ENCODE peak calls at places on chromosomes 1 and 21, in four cellular contexts. Q is K562, C is HepG2, E is GM12878. S is an unnamed sample.

GRCh38 chr1:14969006-14969405 is 184.5 kb upstream of the TMEM51 start:
- DNase-seq in Q (no peak), C (no peak), E (no peak), S (no peak)

GRCh38 chr21:21436012-21436545 is 437.9 kb downstream of the NCAM2 start:
- DNase-seq in Q (no peak), C (no peak), E (no peak), S (no peak)

GRCh38 chr1:206457408-206457807 is 12.9 kb upstream of the IKBKE start:
- DNase-seq in Q (no peak), C (no peak), E (no peak), S (no peak)

GRCh38 chr1:45892068-45892785 is 88.8 kb downstream of the MAST2 start:
- DNase-seq in Q (no peak), C (peak), E (no peak), S (no peak)

GRCh38 chr1:176735201-176735600 is 272.2 kb downstream of the PAPPA2 start:
- DNase-seq in Q (no peak), C (no peak), E (no peak), S (no peak)

GRCh38 chr21:39556176-39556575 is 56.6 kb upstream of the B3GALT5 start:
- DNase-seq in Q (no peak), C (no peak), E (no peak), S (peak)

GRCh38 chr1:13517193-13517812 is 3.5 kb upstream of the LRRC38 start:
- DNase-seq in Q (peak), C (peak), E (no peak), S (peak)

GRCh38 chr21:33402011-33402979 is 918 bp upstream of the IFNGR2 start:
- DNase-seq in Q (no peak), C (no peak), E (no peak), S (peak)

GRCh38 chr1:205972081-205972480 is 28.8 kb upstream of the SLC26A9 start:
- DNase-seq in Q (no peak), C (no peak), E (no peak), S (no peak)

GRCh38 chr1:96999191-96999590 is 277.6 kb downstream of the PTBP2 start:
- DNase-seq in Q (no peak), C (no peak), E (no peak), S (no peak)

GRCh38 chr1:219564072-219564471 is 48.8 kb downstream of the ZC3H11B start:
- DNase-seq in Q (no peak), C (peak), E (no peak), S (no peak)

GRCh38 chr21:38494254-38494648 is 4.0 kb downstream of the ERG start:
- DNase-seq in Q (no peak), C (no peak), E (no peak), S (no peak)

GRCh38 chr1:67052741-67053534 is 1.0 kb downstream of the SLC35D1 start:
- DNase-seq in Q (peak), C (peak), E (no peak), S (peak)

GRCh38 chr1:175186371-175187160 is 6.0 kb downstream of the KIAA0040 start:
- DNase-seq in Q (no peak), C (no peak), E (no peak), S (no peak)

GRCh38 chr1:66452162-66452561 is 81.8 kb upstream of the SGIP1 start:
- DNase-seq in Q (no peak), C (no peak), E (no peak), S (no peak)

GRCh38 chr1:235644693-235645305 is 4.8 kb downstream of the GNG4 start:
- DNase-seq in Q (no peak), C (no peak), E (no peak), S (no peak)

GRCh38 chr1:9850442-9851162 is 26.8 kb upstream of the CLSTN1 start:
- DNase-seq in Q (no peak), C (no peak), E (no peak), S (peak)

GRCh38 chr1:93347319-93347899 is 1.7 kb downstream of the DR1 start:
- DNase-seq in Q (no peak), C (no peak), E (no peak), S (no peak)

GRCh38 chr1:28208818-28209441 is 23.9 kb downstream of the DNAJC8 start:
- DNase-seq in Q (peak), C (peak), E (peak), S (peak)

GRCh38 chr1:111222308-111223125 is 5.0 kb upstream of the CHI3L2 start:
- DNase-seq in Q (peak), C (peak), E (peak), S (peak)

GRCh38 chr1:172154571-172154970 is 265.9 kb upstream of the C1orf105 start:
- DNase-seq in Q (no peak), C (no peak), E (peak), S (no peak)

GRCh38 chr1:64000021-64000420 is 203.4 kb upstream of the UBE2U start:
- DNase-seq in Q (no peak), C (no peak), E (no peak), S (no peak)

DNA sequence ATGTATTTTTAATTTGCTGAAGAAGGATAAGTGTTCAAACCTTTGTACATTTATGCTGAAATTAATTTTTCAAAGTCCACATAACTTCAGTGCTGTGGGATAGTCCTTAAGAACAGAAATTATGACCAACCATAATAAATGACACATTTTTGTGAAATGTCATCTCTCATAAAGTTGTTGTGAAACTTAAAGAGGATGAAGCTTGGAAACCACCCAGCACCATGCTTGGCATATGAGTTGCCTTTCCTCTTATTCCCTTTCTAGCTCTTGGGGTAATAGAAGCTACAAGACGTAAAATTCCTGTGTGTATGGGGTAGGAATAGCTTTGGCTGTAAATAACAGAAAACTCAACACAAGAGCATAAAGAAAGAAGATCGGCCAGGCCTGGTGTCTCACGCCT is 18.9 kb upstream of the USP24 start:
- DNase-seq in Q (no peak), C (no peak), E (no peak), S (no peak)
- TF ChIP-seq ETV6 in Q (no peak), C (no peak), E (no peak), S (no peak)

GRCh38 chr1:40401427-40402201 is 28.1 kb downstream of the SMAP2 start:
- DNase-seq in Q (no peak), C (no peak), E (no peak), S (no peak)

GRCh38 chr1:40409467-40409866 is 35.9 kb downstream of the SMAP2 start:
- DNase-seq in Q (no peak), C (no peak), E (no peak), S (no peak)

GRCh38 chr1:40405812-40406211 is 32.3 kb downstream of the SMAP2 start:
- DNase-seq in Q (no peak), C (no peak), E (no peak), S (no peak)

GRCh38 chr1:40407453-40407852 is 33.9 kb downstream of the SMAP2 start:
- DNase-seq in Q (no peak), C (no peak), E (no peak), S (no peak)

DNA sequence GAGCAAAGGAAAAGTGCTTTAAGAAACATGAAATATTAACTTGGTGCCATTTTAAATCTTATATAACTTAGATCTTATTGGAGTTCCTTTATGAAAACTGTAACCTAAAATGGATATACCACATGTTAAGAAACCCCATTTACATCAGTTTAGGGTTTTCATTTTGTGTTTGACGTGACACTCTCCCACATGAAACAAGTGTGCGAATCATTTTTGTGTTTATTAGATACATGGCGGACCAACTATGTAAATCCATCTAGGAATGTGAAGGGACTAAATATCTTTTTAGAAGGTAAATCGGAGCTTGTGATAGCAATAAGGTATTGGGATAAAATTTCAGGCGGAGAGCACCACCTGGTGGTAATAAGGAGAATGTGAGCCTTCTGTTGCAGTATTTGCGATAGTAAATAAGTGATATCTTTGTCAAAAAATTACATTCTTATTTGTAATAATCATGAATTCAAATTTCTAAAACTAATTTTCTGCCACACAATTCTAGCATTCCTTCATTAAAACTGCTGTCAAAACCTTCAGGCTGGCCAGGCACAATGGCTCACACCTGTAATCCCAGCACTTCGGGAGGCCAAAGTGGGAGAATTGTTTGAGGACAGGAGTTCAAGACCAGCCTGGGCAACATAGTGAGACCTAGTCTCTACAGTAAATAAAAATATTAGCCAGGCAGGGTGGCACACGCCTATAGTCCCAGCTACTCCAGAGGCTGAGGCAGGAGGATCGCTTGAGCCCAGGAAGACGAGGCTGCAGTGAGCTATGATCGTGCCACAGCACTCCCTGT is 31.3 kb downstream of the SMAP2 start:
- DNase-seq in Q (peak), C (peak), E (no peak), S (no peak)
- TF ChIP-seq ETV6 in Q (no peak), C (no peak), E (no peak), S (no peak)

GRCh38 chr1:156337888-156338179 is 258 bp downstream of the CCT3 start:
- DNase-seq in Q (no peak), C (no peak), E (no peak), S (no peak)

GRCh38 chr1:156338180-156338973 is at the start of the genes CCT3 and TSACC:
- DNase-seq in Q (peak), C (peak), E (peak), S (peak)

GRCh38 chr1:156344409-156344808 is 6.1 kb downstream of the TSACC start:
- DNase-seq in Q (no peak), C (no peak), E (no peak), S (no peak)

GRCh38 chr1:156346636-156347035 is 8.3 kb downstream of the TSACC start:
- DNase-seq in Q (no peak), C (no peak), E (no peak), S (no peak)

DNA sequence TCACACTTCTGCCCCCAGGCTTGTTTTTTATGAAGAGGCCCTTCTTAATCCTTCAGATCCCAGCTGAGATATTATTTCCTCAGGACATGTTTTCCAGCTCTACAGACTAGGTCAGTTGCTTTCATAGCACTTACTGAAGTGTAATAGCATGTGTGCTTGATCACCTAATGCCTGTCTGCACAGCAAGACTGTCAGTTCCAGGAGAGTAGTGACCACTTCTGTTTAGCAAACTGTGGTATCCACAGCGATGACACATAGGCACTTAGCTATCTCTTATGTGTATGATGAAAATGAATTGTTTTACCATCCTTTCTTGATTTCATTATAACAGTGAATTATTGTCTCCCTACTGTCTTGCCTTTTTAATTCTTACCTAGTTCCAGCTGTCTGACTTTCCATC is 4.2 kb downstream of the TSACC start:
- DNase-seq in Q (no peak), C (no peak), E (no peak), S (no peak)
- TF ChIP-seq ETV6 in Q (no peak), C (no peak), E (no peak), S (no peak)

DNA sequence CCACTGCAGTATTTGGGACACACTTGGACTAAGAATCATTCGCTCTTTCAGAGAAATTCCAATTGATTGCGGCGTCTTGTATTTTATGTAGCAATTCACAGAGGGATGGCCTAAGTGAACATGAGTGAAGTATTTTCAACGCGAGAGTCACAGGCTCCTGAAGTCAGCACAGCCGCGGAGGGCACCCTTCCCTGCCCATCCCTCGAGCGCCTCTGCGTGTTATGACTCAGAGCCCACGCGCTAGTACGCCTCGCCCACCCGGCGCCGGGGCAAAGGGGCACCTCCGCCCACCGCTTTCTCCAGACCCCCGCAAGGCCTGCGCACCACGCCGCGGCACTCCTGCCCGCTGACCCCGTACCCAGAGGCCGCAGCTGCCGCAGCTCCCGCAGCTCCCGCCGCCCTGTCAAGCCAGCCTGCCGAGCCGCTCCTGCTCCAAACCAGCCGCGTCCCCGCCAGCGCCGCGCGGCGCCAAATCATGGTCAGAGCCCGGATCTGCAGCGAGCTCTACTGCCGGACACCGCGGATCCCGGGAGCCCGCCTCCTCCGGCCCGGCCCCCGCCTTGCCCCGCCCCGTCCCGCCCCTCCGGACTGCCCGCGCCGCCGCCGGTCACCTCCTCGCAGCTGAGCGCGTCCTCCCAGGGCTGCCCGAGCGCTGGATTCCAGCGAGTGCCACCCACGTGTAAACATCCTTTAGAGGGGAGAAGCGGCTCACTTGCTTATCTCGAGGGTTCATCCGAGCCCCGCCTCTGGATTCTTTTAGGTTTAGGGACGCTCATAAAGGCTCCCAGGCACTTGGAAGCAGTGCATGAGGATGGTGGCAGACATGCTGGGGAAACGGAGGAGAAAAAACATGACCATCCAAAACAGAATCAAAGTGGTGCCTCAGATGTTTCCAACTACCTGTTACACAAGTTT is at the start of gene GLRX2:
- DNase-seq in Q (peak), C (peak), E (no peak), S (peak)
- TF ChIP-seq ETV6 in Q (no peak), C (no peak), E (no peak), S (no peak)

DNA sequence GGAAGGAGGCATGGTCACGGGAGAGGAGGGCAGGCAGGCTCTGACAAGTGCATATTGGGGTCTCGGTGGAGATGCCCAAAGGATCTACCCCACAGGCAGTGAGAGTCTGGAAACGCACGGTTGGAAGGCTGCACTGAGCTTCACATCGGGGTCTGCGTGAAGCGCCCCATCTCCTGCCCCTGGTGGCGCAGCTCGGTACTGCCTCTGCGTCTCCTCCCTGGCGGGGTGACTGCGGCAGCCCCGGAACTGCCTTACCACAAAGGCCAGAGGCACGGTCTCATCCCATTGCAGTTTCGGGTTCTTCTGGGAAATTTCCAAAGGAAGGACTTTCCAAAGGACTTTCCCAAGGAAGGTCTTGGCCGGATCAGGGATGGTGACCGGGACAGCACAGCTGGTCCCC is 69.2 kb upstream of the AJAP1 start:
- DNase-seq in Q (peak), C (no peak), E (no peak), S (peak)
- TF ChIP-seq ETV6 in Q (no peak), C (no peak), E (no peak), S (no peak)

GRCh38 chr1:59199734-59200376 is 97.0 kb upstream of the FGGY start:
- DNase-seq in Q (no peak), C (no peak), E (no peak), S (no peak)
- TF ChIP-seq ETV6 in Q (no peak), C (no peak), E (no peak), S (no peak)

GRCh38 chr1:39910263-39910662 is 8.5 kb upstream of the MYCL start:
- DNase-seq in Q (no peak), C (no peak), E (no peak), S (no peak)

GRCh38 chr1:39905142-39905541 is 3.4 kb upstream of the MYCL start:
- DNase-seq in Q (no peak), C (no peak), E (no peak), S (no peak)

GRCh38 chr1:39907532-39908453 is 6.1 kb upstream of the MYCL start:
- DNase-seq in Q (no peak), C (no peak), E (peak), S (no peak)

DNA sequence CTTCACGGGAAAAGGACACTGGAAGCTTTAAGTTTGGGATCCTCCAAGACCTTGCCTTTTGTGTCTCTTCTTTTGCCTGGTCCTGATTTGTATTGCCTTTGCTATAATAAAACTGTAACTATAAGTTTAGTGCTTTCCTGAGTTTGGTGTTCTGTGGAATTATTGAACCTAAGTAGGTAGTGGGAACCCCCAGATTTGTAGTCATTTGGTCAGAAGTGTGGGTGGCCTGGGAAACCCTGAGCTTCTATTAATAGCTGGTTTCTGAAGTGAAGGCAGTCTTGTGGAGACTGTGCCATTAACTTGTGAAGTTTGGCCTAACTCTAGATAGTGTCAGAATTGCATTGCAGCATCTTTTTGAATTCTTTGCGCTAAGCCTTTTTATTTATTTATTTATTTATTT is 6.8 kb upstream of the MYCL start:
- DNase-seq in Q (no peak), C (no peak), E (peak), S (no peak)
- TF ChIP-seq ETV6 in Q (no peak), C (no peak), E (no peak), S (no peak)

DNA sequence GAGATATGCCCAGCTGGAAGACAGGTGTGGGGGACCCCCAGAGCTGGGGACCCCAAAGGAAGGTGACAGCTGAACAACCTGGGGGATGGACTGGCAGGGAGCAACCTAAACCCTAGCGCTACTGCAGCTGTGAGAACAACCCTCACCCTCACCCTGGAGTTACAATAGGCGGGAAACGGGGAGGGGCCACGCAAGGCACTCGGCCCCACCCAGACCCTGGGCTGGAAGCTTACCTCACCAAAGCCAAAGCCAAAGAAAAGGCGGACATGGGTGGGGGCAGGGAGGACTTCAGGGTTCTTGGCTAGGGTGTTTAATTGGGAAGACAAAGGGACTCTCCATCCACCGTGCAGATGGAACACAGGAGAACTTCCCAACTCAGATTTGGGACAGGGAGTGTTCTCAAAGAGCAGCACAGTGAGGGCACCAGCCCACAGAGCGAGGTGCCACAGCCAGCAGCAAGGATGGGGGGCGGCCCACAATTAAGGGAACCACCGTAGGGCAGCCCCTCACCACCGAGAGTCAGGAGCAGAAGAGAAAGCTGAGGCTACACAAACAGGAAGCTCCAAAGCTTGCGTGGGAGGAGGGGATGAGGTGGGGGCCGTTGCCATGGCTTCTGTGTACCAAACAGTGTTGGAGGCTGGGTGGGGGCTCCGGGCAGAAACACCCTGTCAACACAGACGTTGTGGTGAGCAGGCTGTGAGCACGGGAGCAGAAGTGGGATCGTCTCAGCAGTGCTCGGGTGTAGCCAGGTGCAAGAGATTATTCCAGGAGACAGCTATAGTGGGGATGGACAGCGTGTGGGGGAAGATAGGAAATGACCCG is 1.9 kb downstream of the TAGLN2 start:
- DNase-seq in Q (peak), C (peak), E (peak), S (peak)
- TF ChIP-seq ETV6 in Q (peak), C (no peak), E (peak), S (no peak)

GRCh38 chr1:88736633-88737248 is 52.7 kb downstream of the PKN2 start:
- DNase-seq in Q (peak), C (peak), E (no peak), S (peak)
- TF ChIP-seq ETV6 in Q (no peak), C (no peak), E (no peak), S (no peak)

S was measured in WTC11.